ENCODE peak calls at places on chromosomes 11 and 22, in four cellular contexts. T is Peyer's patch, B is right atrium auricular region, D is left ventricle myocardium inferior. F is an unnamed sample.

GRCh38 chr11:79208126-79208525 is 232.7 kb downstream of the TENM4 start:
- DNase-seq in T (no peak), B (no peak), D (no peak), F (no peak)

GRCh38 chr11:88523362-88524028 is 186.0 kb upstream of the CTSC start:
- DNase-seq in B (no peak), D (no peak), T (no peak), F (no peak)

GRCh38 chr11:123381817-123382554 is 48.1 kb upstream of the GRAMD1B start:
- DNase-seq in D (no peak), T (no peak), B (no peak), F (no peak)

GRCh38 chr11:1048375-1049070 is 12.0 kb upstream of the MUC6 start:
- DNase-seq in T (peak; percentile 38), D (no peak), B (no peak), F (no peak)

GRCh38 chr11:19403196-19403895 is 162.6 kb upstream of the E2F8 start:
- DNase-seq in T (no peak), B (no peak), D (no peak), F (no peak)

GRCh38 chr11:2685566-2686359 is 14.0 kb downstream of the KCNQ1OT1 start:
- DNase-seq in B (no peak), T (peak; percentile 29), D (no peak), F (no peak)

GRCh38 chr11:125404811-125405481 is 91.1 kb downstream of the FEZ1 start:
- DNase-seq in T (peak; percentile 75), D (peak; percentile 76), B (no peak), F (peak; percentile 40)

GRCh38 chr11:45816614-45817013 is 11.7 kb downstream of the SLC35C1 start:
- DNase-seq in B (no peak), D (no peak), T (no peak), F (no peak)

GRCh38 chr11:87439981-87440760 is 402.4 kb downstream of the TMEM135 start:
- DNase-seq in T (no peak), B (no peak), D (no peak), F (no peak)

GRCh38 chr11:19605500-19606371 is 106.9 kb upstream of the NAV2 start:
- DNase-seq in T (no peak), D (no peak), B (no peak), F (no peak)

GRCh38 chr11:94826415-94826814 is 58.3 kb downstream of the AMOTL1 start:
- DNase-seq in D (no peak), B (no peak), T (no peak), F (no peak)

GRCh38 chr11:65444314-65445051 is 21.9 kb downstream of the NEAT1 start:
- DNase-seq in D (no peak), T (no peak), B (peak; percentile 74), F (peak; percentile 14)

GRCh38 chr11:75288846-75289760 is 48.5 kb downstream of the TPBGL start:
- DNase-seq in T (no peak), D (no peak), B (no peak), F (no peak)

GRCh38 chr22:22721681-22722309 is 77.4 kb downstream of the GGTLC2 start:
- DNase-seq in B (no peak), D (no peak), T (no peak), F (no peak)

GRCh38 chr11:8375932-8376331 is 112.3 kb upstream of the LMO1 start:
- DNase-seq in B (peak; percentile 26), T (no peak), D (no peak), F (no peak)

GRCh38 chr11:69383372-69383771 is 89.4 kb downstream of the MYEOV start:
- DNase-seq in D (no peak), T (no peak), B (no peak), F (no peak)

GRCh38 chr11:109708184-109708583 is 286.2 kb downstream of the C11orf87 start:
- DNase-seq in T (no peak), B (no peak), D (no peak), F (no peak)

GRCh38 chr11:27913650-27914049 is 194.3 kb downstream of the KIF18A start:
- DNase-seq in T (no peak), B (no peak), D (no peak), F (no peak)

GRCh38 chr22:27820896-27821866 is 19.6 kb upstream of the MN1 start:
- DNase-seq in T (no peak), B (no peak), D (no peak), F (no peak)

GRCh38 chr11:6225896-6226295 is 8.5 kb downstream of the FHIP1B start:
- DNase-seq in D (no peak), T (no peak), B (no peak), F (peak; percentile 54)

GRCh38 chr11:74602637-74603591 is 10.5 kb downstream of the POLD3 start:
- DNase-seq in T (no peak), D (no peak), B (no peak), F (peak; percentile 37)

GRCh38 chr22:37474447-37475090 is 11.6 kb downstream of the MFNG start:
- DNase-seq in B (no peak), T (no peak), D (no peak), F (no peak)

GRCh38 chr22:27115816-27116256 is 458.4 kb downstream of the MIAT start:
- DNase-seq in T (no peak), B (no peak), D (no peak), F (peak; percentile 96)

GRCh38 chr22:18998998-18999397 is 62.9 kb upstream of the PRODH start:
- DNase-seq in B (no peak), D (no peak), T (no peak), F (no peak)

GRCh38 chr22:30969532-30970355 is 679 bp downstream of the TUG1 start:
- DNase-seq in B (no peak), D (peak; percentile 38), T (peak; percentile 75), F (peak; percentile 46)

GRCh38 chr11:12449961-12450715 is 72.8 kb downstream of the PARVA start:
- DNase-seq in D (no peak), B (no peak), T (no peak), F (no peak)

GRCh38 chr11:129950319-129951034 is 52.2 kb downstream of the PRDM10 start:
- DNase-seq in D (peak; percentile 25), T (no peak), B (peak; percentile 63), F (no peak)

GRCh38 chr11:78812513-78813293 is 238.0 kb upstream of the NARS2 start:
- DNase-seq in T (no peak), B (no peak), D (no peak), F (peak; percentile 29)

GRCh38 chr22:32800158-32800557 is 1.3 kb upstream of the TIMP3 start:
- DNase-seq in D (peak; percentile 62), B (no peak), T (no peak), F (no peak)

GRCh38 chr11:80144932-80145612 is 704.2 kb upstream of the TENM4 start:
- DNase-seq in T (no peak), B (no peak), D (no peak), F (no peak)

GRCh38 chr11:16749666-16750065 is 11.2 kb downstream of the C11orf58 start:
- DNase-seq in T (no peak), D (no peak), B (no peak), F (no peak)

GRCh38 chr22:46072030-46072881 is 78.1 kb upstream of the PPARA start:
- DNase-seq in T (peak; percentile 92), B (no peak), D (peak; percentile 75), F (peak; percentile 87)

GRCh38 chr22:39073941-39074340 is 3.1 kb upstream of the APOBEC3G start:
- DNase-seq in D (no peak), B (no peak), T (no peak), F (no peak)

GRCh38 chr22:39080052-39080762 is 3.1 kb downstream of the APOBEC3G start:
- DNase-seq in T (peak; percentile 16), B (no peak), D (no peak), F (no peak)

GRCh38 chr22:39078329-39078728 is 1.3 kb downstream of the APOBEC3G start:
- DNase-seq in T (no peak), B (no peak), D (no peak), F (no peak)

GRCh38 chr22:39080993-39081513 is 4.0 kb downstream of the APOBEC3G start:
- DNase-seq in D (no peak), B (no peak), T (peak; percentile 25), F (no peak)

DNA sequence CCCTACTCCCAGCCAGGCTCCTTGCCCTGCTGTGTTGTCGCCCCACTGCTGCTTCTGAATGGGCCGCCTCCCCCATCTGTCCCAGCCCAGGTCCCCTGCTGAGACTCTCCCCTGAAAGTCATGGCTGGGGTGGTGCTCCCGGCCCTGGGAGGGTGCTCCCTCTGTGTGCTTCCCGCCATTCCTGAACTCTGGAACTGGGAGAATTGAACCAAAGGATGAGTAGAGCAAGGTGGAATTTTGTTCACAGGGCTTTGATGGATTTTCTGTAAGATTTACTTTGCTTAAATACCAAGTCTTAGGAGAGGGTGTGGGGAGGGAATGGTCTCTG is 402 bp downstream of the APOBEC3G start:
- DNase-seq in T (no peak), D (no peak), B (no peak), F (no peak)
- H3K36me3 ChIP-seq in T (peaks cover 11% of the 10 kb centered on the region), D (no peaks in the 10 kb centered on the region), B (no peaks in the 10 kb centered on the region), F (no peaks in the 10 kb centered on the region)

GRCh38 chr11:29005401-29005980 is 897.3 kb downstream of the METTL15 start:
- DNase-seq in D (no peak), T (no peak), B (no peak), F (no peak)

GRCh38 chr11:29002816-29003215 is 894.6 kb downstream of the METTL15 start:
- DNase-seq in B (no peak), D (no peak), T (no peak), F (no peak)

GRCh38 chr11:28999620-29000019 is 891.4 kb downstream of the METTL15 start:
- DNase-seq in B (no peak), D (no peak), T (no peak), F (no peak)
- H3K27ac ChIP-seq in B (no peak overlapping the region), D (no peak overlapping the region), T (no peak overlapping the region), F (no peak overlapping the region)

GRCh38 chr11:72721689-72722049 is 30.5 kb downstream of the ARAP1 start:
- DNase-seq in B (no peak), D (peak; percentile 42), T (peak; percentile 68), F (peak; percentile 68)
- H3K36me3 ChIP-seq in B (peaks cover 4% of the 10 kb centered on the region), D (no peaks in the 10 kb centered on the region), T (peaks cover 11% of the 10 kb centered on the region), F (no peaks in the 10 kb centered on the region)

GRCh38 chr22:48580481-48580970 is 1247.1 kb downstream of the BRD1 start:
- DNase-seq in B (no peak), T (no peak), D (no peak), F (no peak)

GRCh38 chr22:48578138-48579034 is 1249.3 kb downstream of the BRD1 start:
- DNase-seq in B (no peak), T (no peak), D (no peak), F (no peak)

GRCh38 chr22:48577691-48578090 is 1250.0 kb downstream of the BRD1 start:
- DNase-seq in B (no peak), T (no peak), D (no peak), F (no peak)

GRCh38 chr22:48579915-48580279 is 1247.8 kb downstream of the BRD1 start:
- DNase-seq in B (no peak), D (no peak), T (no peak), F (no peak)

DNA sequence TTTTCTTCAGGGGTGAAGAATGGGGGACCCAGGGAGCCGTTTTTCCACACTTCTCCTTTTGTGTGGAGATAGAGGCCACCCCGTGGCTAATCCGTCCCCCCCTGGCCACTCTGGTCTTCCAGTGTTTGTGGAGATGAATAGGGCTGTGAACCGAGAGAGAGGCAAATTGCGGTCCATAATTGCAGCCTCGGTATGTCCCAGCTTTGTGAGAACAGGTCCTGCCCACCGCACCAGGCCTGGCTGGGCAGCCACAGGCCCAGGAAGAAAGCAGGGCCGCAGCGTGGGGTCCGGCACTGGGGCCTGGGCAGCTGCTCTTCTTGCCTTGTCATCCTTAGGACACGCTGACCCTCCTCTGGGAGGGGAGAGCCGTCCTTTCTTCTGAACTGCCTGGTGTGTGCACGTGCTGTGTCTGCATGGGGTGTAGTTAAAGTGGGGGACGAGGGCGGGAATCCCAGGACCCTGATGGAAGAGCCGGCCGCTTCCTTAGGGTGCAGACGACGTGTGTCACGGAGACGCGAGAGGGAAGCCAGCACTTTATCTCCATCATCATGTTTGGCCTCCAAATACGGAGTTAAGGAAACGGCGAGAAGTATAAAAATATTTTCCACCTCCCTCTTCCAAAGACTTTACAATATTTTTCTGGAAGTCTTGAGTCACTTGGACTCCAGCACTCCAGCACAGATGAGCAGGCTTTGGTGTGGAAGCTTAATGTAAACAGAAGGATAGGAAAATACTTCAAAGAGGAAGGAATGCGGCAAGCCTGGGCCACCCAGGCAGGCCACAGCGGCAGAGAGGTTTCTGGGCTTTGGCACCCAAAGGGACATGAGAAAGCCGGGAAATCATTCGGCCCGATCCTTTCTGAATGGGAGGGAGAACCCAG is 1248.4 kb downstream of the BRD1 start:
- DNase-seq in T (no peak), D (no peak), B (no peak), F (no peak)
- H3K27ac ChIP-seq in T (no peak overlapping the region), D (no peak overlapping the region), B (no peak overlapping the region), F (no peak overlapping the region)

F was measured in small intestine.